ENCODE peak calls at places on chromosomes 12 and 14, in four cellular contexts. One of them, this sample, is unnamed.

GRCh38 chr14:46344327-46344937 is 307.1 kb downstream of the RPL10L start:
- DNase-seq in GM06990: no peak
- DNase-seq in uterus: no peak
- DNase-seq in OCI-LY7: peak; percentile 34
- DNase-seq in this sample: no peak

GRCh38 chr12:131136539-131136872 is 182.8 kb downstream of the ADGRD1 start:
- DNase-seq in GM06990: no peak
- DNase-seq in uterus: no peak
- DNase-seq in OCI-LY7: no peak
- DNase-seq in this sample: no peak

GRCh38 chr12:56080556-56081138 is 682 bp downstream of the ERBB3 start:
- DNase-seq in GM06990: no peak
- DNase-seq in uterus: no peak
- DNase-seq in OCI-LY7: peak; percentile 29
- DNase-seq in this sample: peak; percentile 59

GRCh38 chr12:10941916-10942607 is 3.0 kb upstream of the TAS2R14 start:
- DNase-seq in GM06990: peak; percentile 3
- DNase-seq in uterus: no peak
- DNase-seq in OCI-LY7: no peak
- DNase-seq in this sample: peak; percentile 32

GRCh38 chr12:15632708-15633107 is 156.5 kb downstream of the EPS8 start:
- DNase-seq in GM06990: no peak
- DNase-seq in uterus: no peak
- DNase-seq in OCI-LY7: no peak
- DNase-seq in this sample: no peak

GRCh38 chr12:39467432-39467870 is 24.5 kb upstream of the KIF21A start:
- DNase-seq in GM06990: peak; percentile 50
- DNase-seq in uterus: no peak
- DNase-seq in OCI-LY7: no peak
- DNase-seq in this sample: no peak

GRCh38 chr12:80966001-80966400 is 28.3 kb upstream of the LIN7A start:
- DNase-seq in GM06990: no peak
- DNase-seq in uterus: no peak
- DNase-seq in OCI-LY7: no peak
- DNase-seq in this sample: no peak

GRCh38 chr12:102169922-102170698 is 27.5 kb downstream of the PMCH start:
- DNase-seq in GM06990: no peak
- DNase-seq in uterus: no peak
- DNase-seq in OCI-LY7: peak; percentile 24
- DNase-seq in this sample: no peak

GRCh38 chr12:38905480-38906351 is at the start of gene CPNE8:
- DNase-seq in GM06990: peak; percentile 85
- DNase-seq in uterus: peak; percentile 80
- DNase-seq in OCI-LY7: no peak
- DNase-seq in this sample: peak; percentile 91

GRCh38 chr12:107302649-107303386 is 209.5 kb upstream of the CRY1 start:
- DNase-seq in GM06990: no peak
- DNase-seq in uterus: no peak
- DNase-seq in OCI-LY7: no peak
- DNase-seq in this sample: no peak

GRCh38 chr12:129161511-129161910 is 308.2 kb downstream of the GLT1D1 start:
- DNase-seq in GM06990: no peak
- DNase-seq in uterus: no peak
- DNase-seq in OCI-LY7: no peak
- DNase-seq in this sample: no peak

GRCh38 chr14:67680121-67680602 is 5.7 kb upstream of the VTI1B start:
- DNase-seq in GM06990: peak; percentile 78
- DNase-seq in uterus: no peak
- DNase-seq in OCI-LY7: no peak
- DNase-seq in this sample: no peak

GRCh38 chr12:92506460-92506859 is 196.3 kb upstream of the PLEKHG7 start:
- DNase-seq in GM06990: no peak
- DNase-seq in uterus: no peak
- DNase-seq in OCI-LY7: no peak
- DNase-seq in this sample: no peak

GRCh38 chr12:92503977-92504966 is 198.5 kb upstream of the PLEKHG7 start:
- DNase-seq in GM06990: no peak
- DNase-seq in uterus: peak; percentile 35
- DNase-seq in OCI-LY7: no peak
- DNase-seq in this sample: peak; percentile 48

GRCh38 chr12:92503029-92503931 is 199.5 kb upstream of the PLEKHG7 start:
- DNase-seq in GM06990: peak; percentile 79
- DNase-seq in uterus: peak; percentile 44
- DNase-seq in OCI-LY7: peak; percentile 40
- DNase-seq in this sample: no peak

GRCh38 chr12:92505373-92506340 is 197.1 kb upstream of the PLEKHG7 start:
- DNase-seq in GM06990: peak; percentile 69
- DNase-seq in uterus: peak; percentile 85
- DNase-seq in OCI-LY7: peak; percentile 73
- DNase-seq in this sample: peak; percentile 51

GRCh38 chr12:92502417-92503028 is 200.3 kb upstream of the PLEKHG7 start:
- DNase-seq in GM06990: no peak
- DNase-seq in uterus: no peak
- DNase-seq in OCI-LY7: peak; percentile 69
- DNase-seq in this sample: no peak
- TF ChIP-seq CTCF in GM06990: peak; percentile 56
- TF ChIP-seq CTCF in uterus: no peak
- TF ChIP-seq CTCF in OCI-LY7: peak; percentile 68
- TF ChIP-seq CTCF in this sample: no peak

GRCh38 chr14:77045570-77045890 is 17.0 kb upstream of the IRF2BPL start:
- DNase-seq in GM06990: no peak
- DNase-seq in uterus: no peak
- DNase-seq in OCI-LY7: no peak
- DNase-seq in this sample: no peak
- H3K36me3 ChIP-seq in GM06990: no peaks in the 10 kb centered on the region
- H3K36me3 ChIP-seq in uterus: no peaks in the 10 kb centered on the region
- H3K36me3 ChIP-seq in OCI-LY7: no peaks in the 10 kb centered on the region
- H3K36me3 ChIP-seq in this sample: no peaks in the 10 kb centered on the region

GRCh38 chr12:54431911-54432814 is 13.1 kb upstream of the ITGA5 start:
- DNase-seq in GM06990: no peak
- DNase-seq in uterus: peak; percentile 95
- DNase-seq in OCI-LY7: no peak
- DNase-seq in this sample: peak; percentile 50
- TF ChIP-seq CTCF in GM06990: no peak
- TF ChIP-seq CTCF in uterus: no peak
- TF ChIP-seq CTCF in OCI-LY7: no peak
- TF ChIP-seq CTCF in this sample: no peak

GRCh38 chr12:93460882-93461281 is 6.4 kb upstream of the MRPL42 start:
- DNase-seq in GM06990: no peak
- DNase-seq in uterus: no peak
- DNase-seq in OCI-LY7: no peak
- DNase-seq in this sample: no peak

GRCh38 chr12:93456077-93456476 is 11.2 kb upstream of the MRPL42 start:
- DNase-seq in GM06990: no peak
- DNase-seq in uterus: no peak
- DNase-seq in OCI-LY7: no peak
- DNase-seq in this sample: no peak

GRCh38 chr12:93459992-93460391 is 7.3 kb upstream of the MRPL42 start:
- DNase-seq in GM06990: no peak
- DNase-seq in uterus: no peak
- DNase-seq in OCI-LY7: no peak
- DNase-seq in this sample: no peak

GRCh38 chr12:93461503-93461902 is 5.8 kb upstream of the MRPL42 start:
- DNase-seq in GM06990: no peak
- DNase-seq in uterus: no peak
- DNase-seq in OCI-LY7: no peak
- DNase-seq in this sample: no peak

GRCh38 chr12:93459097-93459496 is 8.2 kb upstream of the MRPL42 start:
- DNase-seq in GM06990: no peak
- DNase-seq in uterus: no peak
- DNase-seq in OCI-LY7: no peak
- DNase-seq in this sample: no peak
- H3K36me3 ChIP-seq in GM06990: no peaks in the 10 kb centered on the region
- H3K36me3 ChIP-seq in uterus: no peaks in the 10 kb centered on the region
- H3K36me3 ChIP-seq in OCI-LY7: no peaks in the 10 kb centered on the region
- H3K36me3 ChIP-seq in this sample: no peaks in the 10 kb centered on the region

GRCh38 chr14:105470163-105470811 is 4.3 kb upstream of the CRIP2 start:
- DNase-seq in GM06990: no peak
- DNase-seq in uterus: no peak
- DNase-seq in OCI-LY7: no peak
- DNase-seq in this sample: no peak

GRCh38 chr14:105469456-105470162 is 5.0 kb upstream of the CRIP2 start:
- DNase-seq in GM06990: no peak
- DNase-seq in uterus: no peak
- DNase-seq in OCI-LY7: no peak
- DNase-seq in this sample: no peak

GRCh38 chr14:105472496-105472991 is 2.1 kb upstream of the CRIP2 start:
- DNase-seq in GM06990: no peak
- DNase-seq in uterus: no peak
- DNase-seq in OCI-LY7: no peak
- DNase-seq in this sample: no peak

GRCh38 chr14:105471823-105472495 is 2.7 kb upstream of the CRIP2 start:
- DNase-seq in GM06990: no peak
- DNase-seq in uterus: no peak
- DNase-seq in OCI-LY7: no peak
- DNase-seq in this sample: no peak

DNA sequence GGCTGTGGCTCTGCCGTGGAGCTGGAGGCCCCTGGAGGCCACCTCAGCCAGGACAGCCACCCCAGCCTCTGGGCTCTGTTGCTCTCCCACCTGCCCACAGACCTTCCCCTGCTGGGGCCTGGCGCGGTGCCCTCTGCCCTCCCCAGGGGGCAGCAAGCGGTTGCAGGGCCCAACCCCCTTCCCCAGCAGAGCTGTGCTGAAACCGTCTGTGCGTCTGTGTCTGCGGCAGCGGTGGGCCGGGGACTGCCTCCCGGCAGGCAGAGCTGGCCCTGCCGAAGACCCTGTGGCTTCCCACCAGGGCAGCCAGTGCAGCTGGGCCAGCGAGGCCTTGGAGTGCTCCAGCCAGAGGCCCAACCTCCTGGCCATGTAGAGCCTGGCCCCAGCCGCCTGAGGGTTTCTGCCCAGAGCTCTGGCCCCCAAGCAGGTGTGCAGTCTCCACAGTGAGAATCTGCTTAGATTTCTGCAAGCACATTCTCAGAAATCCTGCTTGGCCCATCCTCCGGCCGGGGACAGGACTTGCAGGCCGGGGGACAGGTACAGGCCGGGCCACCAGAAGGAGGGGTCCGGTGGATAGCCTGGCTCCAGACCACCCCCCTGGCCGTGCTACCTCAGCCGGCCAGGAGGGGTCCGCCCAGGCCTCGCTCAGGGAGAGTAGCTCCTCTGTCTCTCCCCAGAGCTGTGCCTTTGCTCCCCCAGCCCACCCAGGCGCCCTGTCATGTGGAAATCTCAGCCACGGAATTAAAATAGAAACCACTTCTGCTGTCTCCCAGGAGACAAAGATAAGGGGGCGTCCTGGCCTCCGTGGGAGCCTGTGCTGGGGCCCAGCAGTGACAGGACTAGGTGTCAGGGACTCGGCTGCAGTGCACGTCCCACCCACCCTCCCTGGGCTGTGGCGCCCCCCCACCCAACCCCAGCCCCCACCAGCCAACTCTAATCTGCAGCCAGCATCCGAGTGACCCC is 3.5 kb upstream of the CRIP2 start:
- DNase-seq in GM06990: no peak
- DNase-seq in uterus: no peak
- DNase-seq in OCI-LY7: no peak
- DNase-seq in this sample: no peak
- TF ChIP-seq CTCF in GM06990: no peak
- TF ChIP-seq CTCF in uterus: no peak
- TF ChIP-seq CTCF in OCI-LY7: peak; percentile 22
- TF ChIP-seq CTCF in this sample: no peak

GRCh38 chr12:47798481-47798948 is 21.2 kb downstream of the HDAC7 start:
- DNase-seq in GM06990: no peak
- DNase-seq in uterus: no peak
- DNase-seq in OCI-LY7: no peak
- DNase-seq in this sample: peak; percentile 60
- H3K36me3 ChIP-seq in GM06990: peaks cover 9% of the 10 kb centered on the region
- H3K36me3 ChIP-seq in uterus: no peaks in the 10 kb centered on the region
- H3K36me3 ChIP-seq in OCI-LY7: peaks cover 42% of the 10 kb centered on the region
- H3K36me3 ChIP-seq in this sample: peaks cover 55% of the 10 kb centered on the region

GRCh38 chr14:20820063-20820904 is 17.6 kb upstream of the RNASE1 start:
- DNase-seq in GM06990: no peak
- DNase-seq in uterus: no peak
- DNase-seq in OCI-LY7: peak; percentile 20
- DNase-seq in this sample: no peak

GRCh38 chr14:20823859-20824258 is 21.2 kb upstream of the RNASE1 start:
- DNase-seq in GM06990: no peak
- DNase-seq in uterus: no peak
- DNase-seq in OCI-LY7: no peak
- DNase-seq in this sample: no peak

DNA sequence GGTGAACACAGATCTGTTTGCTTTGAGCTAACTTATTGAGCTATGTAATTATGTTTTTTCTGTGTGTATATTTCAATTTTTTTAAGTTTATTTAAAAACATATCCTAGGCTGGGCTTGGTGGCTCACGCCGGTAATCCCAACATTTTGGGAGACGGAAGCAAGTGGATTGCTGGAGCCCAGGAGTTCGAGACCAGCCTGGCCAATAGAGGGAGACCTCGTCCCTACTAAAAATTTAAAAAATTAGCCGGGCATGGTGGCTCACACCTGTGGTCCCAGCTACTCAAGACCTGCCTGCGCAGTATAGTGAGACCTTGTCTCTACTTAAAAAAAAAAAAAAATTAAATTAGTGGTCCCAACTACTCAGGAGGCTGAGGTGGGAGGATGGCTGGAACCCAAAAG is 16.2 kb upstream of the RNASE1 start:
- DNase-seq in GM06990: no peak
- DNase-seq in uterus: no peak
- DNase-seq in OCI-LY7: no peak
- DNase-seq in this sample: no peak
- TF ChIP-seq CTCF in GM06990: no peak
- TF ChIP-seq CTCF in uterus: no peak
- TF ChIP-seq CTCF in OCI-LY7: peak; percentile 54
- TF ChIP-seq CTCF in this sample: no peak

DNA sequence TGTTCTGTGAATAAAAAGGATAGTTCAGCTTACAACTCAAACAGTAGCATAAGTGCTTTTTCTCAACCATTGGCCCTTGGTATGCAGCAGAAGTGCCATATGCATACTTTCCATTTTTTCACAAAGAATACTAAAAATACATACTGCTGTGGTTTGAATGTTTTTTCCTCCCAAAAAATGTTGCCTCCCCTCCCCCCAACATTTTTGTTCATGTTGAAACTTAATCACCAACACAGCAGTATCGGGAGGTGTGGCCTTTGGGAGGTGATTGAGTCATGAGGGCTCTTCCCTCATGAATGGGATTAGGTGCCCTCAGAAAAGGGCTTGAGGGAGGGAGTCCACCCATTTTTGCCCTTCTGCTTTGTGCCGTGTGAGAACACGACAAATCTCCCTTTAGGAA is 198.6 kb downstream of the ESR2 start:
- DNase-seq in GM06990: no peak
- DNase-seq in uterus: no peak
- DNase-seq in OCI-LY7: no peak
- DNase-seq in this sample: no peak
- H3K36me3 ChIP-seq in GM06990: no peaks in the 10 kb centered on the region
- H3K36me3 ChIP-seq in uterus: no peaks in the 10 kb centered on the region
- H3K36me3 ChIP-seq in OCI-LY7: peaks cover 72% of the 10 kb centered on the region
- H3K36me3 ChIP-seq in this sample: peaks cover 29% of the 10 kb centered on the region